ENCODE peak calls at places on chromosomes 11 and 22, in nine cellular contexts. One of them, this sample, is unnamed.

GRCh38 chr11:67411785-67412152 is 3.7 kb upstream of the CARNS1 start:
- DNase-seq in body of pancreas: no peak
- DNase-seq in adrenal gland: no peak
- DNase-seq in lower leg skin: no peak
- DNase-seq in A549: no peak
- DNase-seq in suprapubic skin: no peak
- DNase-seq in IMR-90: no peak
- DNase-seq in heart left ventricle: no peak
- DNase-seq in ovary: no peak
- DNase-seq in this sample: no peak

GRCh38 chr11:125102025-125102424 is 9.4 kb downstream of the TMEM218 start:
- DNase-seq in heart left ventricle: no peak
- DNase-seq in body of pancreas: no peak
- DNase-seq in A549: no peak
- DNase-seq in ovary: no peak
- DNase-seq in IMR-90: no peak
- DNase-seq in suprapubic skin: no peak
- DNase-seq in lower leg skin: no peak
- DNase-seq in adrenal gland: no peak
- DNase-seq in this sample: no peak

GRCh38 chr11:117180661-117181585 is 2.4 kb downstream of the SIDT2 start:
- DNase-seq in suprapubic skin: peak
- DNase-seq in adrenal gland: peak
- DNase-seq in A549: peak
- DNase-seq in lower leg skin: peak
- DNase-seq in body of pancreas: peak
- DNase-seq in ovary: peak
- DNase-seq in heart left ventricle: peak
- DNase-seq in IMR-90: peak
- DNase-seq in this sample: no peak

GRCh38 chr11:126231725-126232459 is 20.3 kb downstream of the FAM118B start:
- DNase-seq in adrenal gland: no peak
- DNase-seq in A549: no peak
- DNase-seq in body of pancreas: no peak
- DNase-seq in heart left ventricle: no peak
- DNase-seq in lower leg skin: no peak
- DNase-seq in suprapubic skin: no peak
- DNase-seq in ovary: no peak
- DNase-seq in IMR-90: peak
- DNase-seq in this sample: no peak

GRCh38 chr11:35237860-35238715 is 99.1 kb downstream of the CD44 start:
- DNase-seq in adrenal gland: peak
- DNase-seq in body of pancreas: peak
- DNase-seq in ovary: peak
- DNase-seq in suprapubic skin: no peak
- DNase-seq in lower leg skin: peak
- DNase-seq in A549: peak
- DNase-seq in IMR-90: no peak
- DNase-seq in heart left ventricle: no peak
- DNase-seq in this sample: no peak

GRCh38 chr11:107102692-107103463 is 84.6 kb upstream of the GUCY1A2 start:
- DNase-seq in lower leg skin: no peak
- DNase-seq in heart left ventricle: no peak
- DNase-seq in suprapubic skin: no peak
- DNase-seq in A549: peak
- DNase-seq in body of pancreas: peak
- DNase-seq in adrenal gland: peak
- DNase-seq in ovary: no peak
- DNase-seq in IMR-90: no peak
- DNase-seq in this sample: no peak

GRCh38 chr11:11659567-11660341 is 37.9 kb upstream of the GALNT18 start:
- DNase-seq in IMR-90: no peak
- DNase-seq in heart left ventricle: no peak
- DNase-seq in lower leg skin: no peak
- DNase-seq in suprapubic skin: no peak
- DNase-seq in ovary: no peak
- DNase-seq in adrenal gland: no peak
- DNase-seq in A549: peak
- DNase-seq in body of pancreas: no peak
- DNase-seq in this sample: no peak

GRCh38 chr11:71096751-71097388 is 155.5 kb downstream of the SHANK2 start:
- DNase-seq in A549: no peak
- DNase-seq in suprapubic skin: no peak
- DNase-seq in IMR-90: peak
- DNase-seq in adrenal gland: no peak
- DNase-seq in lower leg skin: no peak
- DNase-seq in heart left ventricle: no peak
- DNase-seq in body of pancreas: no peak
- DNase-seq in ovary: no peak
- DNase-seq in this sample: no peak

GRCh38 chr22:42773161-42773560 is 52.5 kb upstream of the A4GALT start:
- DNase-seq in adrenal gland: peak
- DNase-seq in suprapubic skin: no peak
- DNase-seq in A549: no peak
- DNase-seq in IMR-90: no peak
- DNase-seq in ovary: no peak
- DNase-seq in lower leg skin: no peak
- DNase-seq in body of pancreas: no peak
- DNase-seq in heart left ventricle: no peak
- DNase-seq in this sample: peak

GRCh38 chr11:45577755-45578154 is 87.7 kb downstream of the CHST1 start:
- DNase-seq in body of pancreas: no peak
- DNase-seq in IMR-90: no peak
- DNase-seq in lower leg skin: no peak
- DNase-seq in ovary: no peak
- DNase-seq in heart left ventricle: no peak
- DNase-seq in suprapubic skin: no peak
- DNase-seq in adrenal gland: no peak
- DNase-seq in A549: no peak
- DNase-seq in this sample: no peak

DNA sequence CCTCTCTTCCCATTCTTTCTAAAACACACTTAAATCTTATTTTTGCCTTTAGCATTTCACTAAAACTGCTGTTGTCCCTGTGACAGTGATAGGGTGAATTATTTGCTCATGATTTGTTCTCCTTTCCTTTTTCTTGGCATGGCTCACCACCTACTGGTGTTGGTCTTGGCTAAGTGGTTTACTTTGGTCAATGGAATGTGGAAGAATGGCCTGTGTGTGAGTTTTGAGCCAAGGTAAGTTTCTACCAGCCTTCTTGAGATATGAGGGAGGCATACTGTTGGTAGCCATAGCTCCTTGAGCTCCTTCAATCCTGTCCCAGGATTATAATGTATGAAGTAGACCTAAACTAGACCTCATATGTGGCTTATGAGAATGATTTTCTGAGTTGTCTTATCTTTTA is 506.3 kb upstream of the RAG2 start:
- DNase-seq in adrenal gland: no peak
- DNase-seq in ovary: no peak
- DNase-seq in body of pancreas: no peak
- DNase-seq in heart left ventricle: no peak
- DNase-seq in lower leg skin: no peak
- DNase-seq in IMR-90: no peak
- DNase-seq in suprapubic skin: no peak
- DNase-seq in A549: no peak
- DNase-seq in this sample: no peak
- H3K4me3 ChIP-seq in adrenal gland: no peak
- H3K4me3 ChIP-seq in ovary: no peak
- H3K4me3 ChIP-seq in body of pancreas: no peak
- H3K4me3 ChIP-seq in heart left ventricle: no peak
- H3K4me3 ChIP-seq in lower leg skin: no peak
- H3K4me3 ChIP-seq in IMR-90: no peak
- H3K4me3 ChIP-seq in suprapubic skin: no peak
- H3K4me3 ChIP-seq in A549: no peak
- H3K4me3 ChIP-seq in this sample: no peak

DNA sequence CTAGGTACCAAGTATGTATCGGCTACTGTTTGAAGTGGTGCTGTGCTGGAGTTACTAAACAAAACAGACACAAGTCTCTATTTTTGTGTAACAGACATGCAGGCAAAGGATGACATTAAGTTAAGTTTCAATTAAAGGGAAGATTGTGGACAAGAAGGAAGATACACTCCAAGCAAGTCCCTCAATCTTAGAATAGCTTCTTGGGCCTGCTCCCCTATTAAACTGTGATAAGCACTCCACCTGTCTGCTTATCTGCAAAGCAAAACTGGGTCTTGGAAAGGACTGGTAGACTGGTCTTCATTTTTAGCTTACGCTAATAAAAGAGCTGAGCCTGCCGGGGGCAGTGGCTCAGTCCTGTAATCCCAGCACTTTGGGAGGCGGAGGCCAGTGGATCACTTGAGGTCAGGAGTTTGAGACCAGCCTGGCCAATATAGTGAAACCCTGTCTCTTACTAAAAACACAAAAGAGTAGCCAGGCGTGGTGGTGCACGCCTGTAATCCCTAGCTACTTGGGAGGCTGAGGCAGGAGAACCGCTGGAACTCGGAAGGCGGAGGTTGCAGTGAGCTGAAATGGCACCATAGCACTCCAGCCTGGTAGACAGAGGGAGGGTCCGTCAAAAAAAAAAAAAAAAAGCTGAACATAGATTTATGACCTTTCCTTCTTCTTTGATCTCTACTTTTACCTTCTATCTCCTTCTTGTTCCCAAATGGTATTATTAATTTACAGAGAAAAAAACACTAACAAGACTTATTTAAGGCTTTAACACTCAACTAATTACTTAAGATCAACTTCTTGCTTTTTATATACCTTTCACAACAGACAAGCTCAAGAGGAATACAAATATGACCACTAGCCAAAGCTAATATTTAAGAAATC is 4.1 kb downstream of the DDX17 start:
- DNase-seq in adrenal gland: no peak
- DNase-seq in ovary: no peak
- DNase-seq in heart left ventricle: no peak
- DNase-seq in IMR-90: no peak
- DNase-seq in suprapubic skin: no peak
- DNase-seq in A549: no peak
- DNase-seq in lower leg skin: no peak
- DNase-seq in body of pancreas: no peak
- DNase-seq in this sample: no peak
- TF ChIP-seq POLR2A in adrenal gland: no peak
- TF ChIP-seq POLR2A in ovary: no peak
- TF ChIP-seq POLR2A in heart left ventricle: no peak
- TF ChIP-seq POLR2A in IMR-90: no peak
- TF ChIP-seq POLR2A in suprapubic skin: no peak
- TF ChIP-seq POLR2A in A549: no peak
- TF ChIP-seq POLR2A in lower leg skin: no peak
- TF ChIP-seq POLR2A in body of pancreas: no peak
- TF ChIP-seq POLR2A in this sample: no peak

GRCh38 chr11:19092342-19092741 is 24.6 kb upstream of the ZDHHC13 start:
- DNase-seq in lower leg skin: no peak
- DNase-seq in adrenal gland: no peak
- DNase-seq in IMR-90: no peak
- DNase-seq in heart left ventricle: no peak
- DNase-seq in suprapubic skin: no peak
- DNase-seq in body of pancreas: no peak
- DNase-seq in A549: no peak
- DNase-seq in ovary: no peak
- DNase-seq in this sample: no peak

GRCh38 chr11:19094859-19095258 is 22.1 kb upstream of the ZDHHC13 start:
- DNase-seq in adrenal gland: no peak
- DNase-seq in ovary: no peak
- DNase-seq in heart left ventricle: no peak
- DNase-seq in body of pancreas: no peak
- DNase-seq in A549: no peak
- DNase-seq in suprapubic skin: no peak
- DNase-seq in IMR-90: no peak
- DNase-seq in lower leg skin: no peak
- DNase-seq in this sample: no peak

GRCh38 chr11:19093976-19094375 is 23.0 kb upstream of the ZDHHC13 start:
- DNase-seq in body of pancreas: no peak
- DNase-seq in IMR-90: no peak
- DNase-seq in suprapubic skin: no peak
- DNase-seq in adrenal gland: no peak
- DNase-seq in A549: no peak
- DNase-seq in heart left ventricle: no peak
- DNase-seq in lower leg skin: no peak
- DNase-seq in ovary: no peak
- DNase-seq in this sample: no peak

GRCh38 chr11:19091366-19091765 is 25.6 kb upstream of the ZDHHC13 start:
- DNase-seq in A549: no peak
- DNase-seq in heart left ventricle: no peak
- DNase-seq in suprapubic skin: no peak
- DNase-seq in adrenal gland: no peak
- DNase-seq in body of pancreas: no peak
- DNase-seq in ovary: no peak
- DNase-seq in lower leg skin: no peak
- DNase-seq in IMR-90: no peak
- DNase-seq in this sample: no peak

GRCh38 chr11:19092850-19093249 is 24.1 kb upstream of the ZDHHC13 start:
- DNase-seq in body of pancreas: no peak
- DNase-seq in lower leg skin: no peak
- DNase-seq in suprapubic skin: no peak
- DNase-seq in A549: no peak
- DNase-seq in ovary: no peak
- DNase-seq in IMR-90: no peak
- DNase-seq in adrenal gland: no peak
- DNase-seq in heart left ventricle: no peak
- DNase-seq in this sample: no peak
- H3K4me3 ChIP-seq in body of pancreas: no peak
- H3K4me3 ChIP-seq in lower leg skin: no peak
- H3K4me3 ChIP-seq in suprapubic skin: no peak
- H3K4me3 ChIP-seq in A549: no peak
- H3K4me3 ChIP-seq in ovary: no peak
- H3K4me3 ChIP-seq in IMR-90: no peak
- H3K4me3 ChIP-seq in adrenal gland: no peak
- H3K4me3 ChIP-seq in heart left ventricle: no peak
- H3K4me3 ChIP-seq in this sample: no peak

GRCh38 chr11:76590631-76590950 is 80.0 kb downstream of the LRRC32 start:
- DNase-seq in A549: no peak
- DNase-seq in lower leg skin: no peak
- DNase-seq in IMR-90: no peak
- DNase-seq in heart left ventricle: no peak
- DNase-seq in ovary: no peak
- DNase-seq in adrenal gland: no peak
- DNase-seq in body of pancreas: no peak
- DNase-seq in suprapubic skin: no peak
- DNase-seq in this sample: no peak

GRCh38 chr11:76589945-76590630 is 80.5 kb downstream of the LRRC32 start:
- DNase-seq in IMR-90: no peak
- DNase-seq in body of pancreas: no peak
- DNase-seq in lower leg skin: no peak
- DNase-seq in heart left ventricle: no peak
- DNase-seq in adrenal gland: no peak
- DNase-seq in suprapubic skin: no peak
- DNase-seq in ovary: no peak
- DNase-seq in A549: no peak
- DNase-seq in this sample: no peak

GRCh38 chr11:76592025-76592914 is 78.3 kb downstream of the LRRC32 start:
- DNase-seq in lower leg skin: no peak
- DNase-seq in adrenal gland: no peak
- DNase-seq in IMR-90: no peak
- DNase-seq in heart left ventricle: no peak
- DNase-seq in ovary: no peak
- DNase-seq in suprapubic skin: peak
- DNase-seq in A549: no peak
- DNase-seq in body of pancreas: no peak
- DNase-seq in this sample: no peak

GRCh38 chr11:76592961-76593360 is 77.6 kb downstream of the LRRC32 start:
- DNase-seq in ovary: no peak
- DNase-seq in heart left ventricle: no peak
- DNase-seq in IMR-90: no peak
- DNase-seq in suprapubic skin: peak
- DNase-seq in adrenal gland: no peak
- DNase-seq in A549: no peak
- DNase-seq in body of pancreas: no peak
- DNase-seq in lower leg skin: no peak
- DNase-seq in this sample: no peak

GRCh38 chr11:76591416-76591815 is 79.1 kb downstream of the LRRC32 start:
- DNase-seq in heart left ventricle: no peak
- DNase-seq in body of pancreas: no peak
- DNase-seq in ovary: no peak
- DNase-seq in lower leg skin: no peak
- DNase-seq in A549: no peak
- DNase-seq in adrenal gland: no peak
- DNase-seq in IMR-90: no peak
- DNase-seq in suprapubic skin: peak
- DNase-seq in this sample: no peak
- TF ChIP-seq POLR2A in heart left ventricle: no peak
- TF ChIP-seq POLR2A in body of pancreas: no peak
- TF ChIP-seq POLR2A in ovary: no peak
- TF ChIP-seq POLR2A in lower leg skin: no peak
- TF ChIP-seq POLR2A in A549: no peak
- TF ChIP-seq POLR2A in adrenal gland: no peak
- TF ChIP-seq POLR2A in IMR-90: no peak
- TF ChIP-seq POLR2A in suprapubic skin: no peak
- TF ChIP-seq POLR2A in this sample: no peak

This sample was measured in upper lobe of left lung.